ENCODE peak calls at places on chromosome 2, in eight cellular contexts. F, C, T, D, A, K, R and N are unnamed samples.

GRCh38 chr2:174702541-174702940 is 61.7 kb downstream of the CHRNA1 start:
- DNase-seq in K (no peak), T (no peak), D (no peak), R (no peak), F (no peak), A (no peak), C (no peak), N (no peak)

GRCh38 chr2:15965564-15966019 is 25.2 kb downstream of the MYCN start:
- DNase-seq in K (no peak), F (no peak), D (no peak), T (no peak), A (no peak), R (no peak), C (no peak), N (no peak)

GRCh38 chr2:178333851-178334250 is 117.1 kb downstream of the PRKRA start:
- DNase-seq in R (no peak), C (no peak), D (no peak), K (no peak), F (no peak), A (no peak), T (no peak), N (no peak)

GRCh38 chr2:127058656-127059252 is 48.2 kb downstream of the BIN1 start:
- DNase-seq in R (no peak), F (no peak), K (no peak), T (no peak), A (no peak), D (no peak), C (no peak), N (no peak)

GRCh38 chr2:237859533-237860272 is at the start of gene RAMP1:
- DNase-seq in T (peak; percentile 17), C (peak; percentile 39), R (no peak), A (no peak), K (no peak), D (no peak), F (peak; percentile 29), N (no peak)

GRCh38 chr2:189676471-189676870 is 2.0 kb downstream of the ANKAR start:
- DNase-seq in A (no peak), C (no peak), K (no peak), F (no peak), T (no peak), D (no peak), R (no peak), N (no peak)

GRCh38 chr2:15588329-15588919 is 3.2 kb upstream of the DDX1 start:
- DNase-seq in A (peak; percentile 26), F (peak; percentile 77), D (peak; percentile 29), C (peak; percentile 15), R (peak; percentile 35), K (peak; percentile 29), T (peak; percentile 65), N (peak; percentile 74)

GRCh38 chr2:128781888-128782385 is 463.3 kb upstream of the HS6ST1 start:
- DNase-seq in D (peak; percentile 2), F (no peak), A (peak; percentile 17), T (no peak), C (no peak), K (no peak), R (no peak), N (no peak)

GRCh38 chr2:70703900-70704549 is 64.0 kb downstream of the ADD2 start:
- DNase-seq in K (peak; percentile 52), T (no peak), A (no peak), F (no peak), D (no peak), C (no peak), R (no peak), N (no peak)

GRCh38 chr2:193141-193552 is 70.7 kb downstream of the SH3YL1 start:
- DNase-seq in A (no peak), R (no peak), C (no peak), T (no peak), D (no peak), K (no peak), F (no peak), N (no peak)

DNA sequence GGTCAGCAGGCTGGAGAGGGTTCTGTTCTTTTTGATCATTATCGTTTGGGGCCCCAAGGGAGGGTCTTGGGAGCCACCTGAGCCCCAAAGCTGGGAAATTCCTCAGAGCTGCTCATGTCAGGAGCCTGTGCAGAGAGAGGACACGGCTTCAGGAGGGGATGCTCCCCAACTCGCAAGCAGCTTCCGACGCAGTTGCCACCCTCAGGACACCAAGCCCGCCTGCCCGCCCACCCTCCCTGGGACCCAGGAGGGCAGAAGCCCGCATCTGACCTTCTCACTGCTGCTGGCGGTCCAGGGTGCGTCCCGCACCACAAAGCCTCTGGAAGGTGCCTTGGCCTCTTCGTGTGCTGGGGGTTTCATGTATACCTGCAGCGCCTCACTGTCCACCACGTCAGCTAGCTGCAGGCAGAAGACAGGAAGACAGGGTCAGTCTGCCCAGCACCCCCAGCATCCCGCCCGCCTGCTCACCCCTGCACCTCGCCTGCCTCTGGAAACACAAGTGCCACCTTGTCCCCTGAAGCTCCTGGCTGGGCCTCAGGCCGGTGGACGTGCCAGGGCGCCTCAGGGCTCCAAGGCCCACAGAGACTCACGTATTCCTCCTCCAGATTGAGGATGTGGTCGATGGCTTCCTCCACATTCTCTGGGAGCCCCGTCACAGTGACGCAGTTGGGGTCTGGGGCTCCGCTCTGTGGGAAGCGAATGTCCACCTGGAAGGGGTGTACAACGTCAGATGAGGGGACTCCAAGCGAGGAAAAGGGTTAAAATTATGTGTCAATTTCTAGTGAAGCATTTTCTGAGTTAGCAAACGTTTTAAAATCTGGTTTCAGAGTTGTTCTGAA is 41.3 kb downstream of the ANO7 start:
- DNase-seq in R (no peak), D (no peak), F (no peak), C (no peak), T (no peak), K (no peak), A (no peak), N (peak; percentile 14)
- TF ChIP-seq POLR2A in R (no peak), D (no peak), F (no peak), C (no peak), T (no peak), K (no peak), A (no peak), N (no peak)

GRCh38 chr2:101858246-101858645 is 133.5 kb upstream of the IL1R2 start:
- DNase-seq in T (no peak), A (no peak), C (no peak), D (no peak), F (no peak), K (no peak), R (no peak), N (no peak)
- H3K36me3 ChIP-seq in T (peaks cover 2% of the 10 kb centered on the region), A (peaks cover 29% of the 10 kb centered on the region), C (no peaks in the 10 kb centered on the region), D (no peaks in the 10 kb centered on the region), F (no peaks in the 10 kb centered on the region), K (peaks cover 94% of the 10 kb centered on the region), R (no peaks in the 10 kb centered on the region), N (no peaks in the 10 kb centered on the region)

GRCh38 chr2:224039080-224039769 is at the start of gene SERPINE2:
- DNase-seq in C (peak; percentile 18), F (peak; percentile 85), D (no peak), T (peak; percentile 57), K (peak; percentile 60), A (no peak), R (peak; percentile 47), N (peak; percentile 27)

GRCh38 chr2:224038830-224039079 is 331 bp downstream of the SERPINE2 start:
- DNase-seq in F (no peak), A (no peak), T (no peak), R (no peak), K (no peak), C (no peak), D (no peak), N (no peak)

GRCh38 chr2:224036731-224037376 is 2.2 kb downstream of the SERPINE2 start:
- DNase-seq in A (no peak), T (no peak), K (no peak), C (no peak), D (no peak), F (no peak), R (no peak), N (no peak)

GRCh38 chr2:224039770-224040088 is 643 bp upstream of the SERPINE2 start:
- DNase-seq in T (no peak), A (no peak), K (peak; percentile 29), F (no peak), C (no peak), R (no peak), D (no peak), N (no peak)

GRCh38 chr2:224038049-224038829 is 847 bp downstream of the SERPINE2 start:
- DNase-seq in A (no peak), C (no peak), T (peak; percentile 44), D (no peak), F (peak; percentile 56), K (peak; percentile 34), R (peak; percentile 15), N (no peak)
- H3K27ac ChIP-seq in A (no peak overlapping the region), C (peak overlapping the region; percentile 36), T (no peak overlapping the region), D (peak overlapping the region; percentile 67), F (peak overlapping the region; percentile 55), K (peak overlapping the region; percentile 38), R (peak overlapping the region; percentile 17), N (no peak overlapping the region)

DNA sequence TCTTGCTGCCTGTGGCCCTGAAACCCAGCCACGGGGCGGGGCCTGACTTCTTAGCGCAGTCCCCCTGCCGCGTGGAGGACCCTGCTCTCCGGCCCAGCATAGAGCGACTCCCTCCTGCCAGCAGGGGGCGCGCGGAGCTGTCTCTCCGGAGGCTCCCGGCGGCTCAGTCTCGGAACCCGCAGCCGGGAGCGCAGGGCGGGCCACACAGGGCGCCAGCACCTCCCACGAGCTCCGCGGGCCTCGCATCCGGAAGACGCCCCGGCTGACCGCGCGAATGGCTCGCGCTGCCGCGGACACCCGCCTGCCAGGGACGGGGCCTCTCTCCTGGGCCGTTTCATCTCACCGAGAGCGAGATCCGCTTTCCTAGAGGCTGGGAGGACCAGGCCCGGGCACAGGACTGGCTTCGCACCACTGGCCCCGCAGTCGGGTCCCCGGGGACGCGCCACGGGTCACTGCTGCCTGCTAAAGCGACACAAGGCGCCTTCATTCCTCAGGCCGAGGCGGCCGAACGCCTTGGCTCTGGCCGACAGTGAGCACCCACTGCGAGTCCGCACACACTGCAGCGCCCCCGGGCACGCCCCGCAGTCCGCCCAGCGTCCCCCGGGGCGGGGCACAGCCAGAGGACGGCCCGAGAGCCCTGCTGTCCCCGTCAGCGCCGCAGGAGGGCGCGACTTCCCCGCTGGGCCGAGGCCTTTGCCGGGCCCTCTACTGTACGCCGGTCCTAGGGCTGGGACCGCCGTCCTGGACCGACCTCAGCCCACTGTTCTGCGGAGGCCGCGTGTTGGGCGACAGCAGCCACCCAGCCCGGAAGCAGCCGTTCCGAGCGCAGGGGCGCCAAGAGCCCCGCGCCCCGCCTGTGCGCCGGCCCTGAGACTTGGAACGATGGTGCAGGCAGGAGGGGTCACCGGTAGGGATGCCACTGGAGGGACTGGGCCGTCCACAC is 39.0 kb upstream of the ARHGEF4 start:
- DNase-seq in D (peak; percentile 64), R (peak; percentile 91), A (peak; percentile 87), K (peak; percentile 92), C (peak; percentile 83), F (peak; percentile 94), T (peak; percentile 94), N (peak; percentile 82)
- TF ChIP-seq POLR2A in D (no peak), R (peak; percentile 41), A (no peak), K (no peak), C (peak; percentile 47), F (no peak), T (no peak), N (peak; percentile 30)

GRCh38 chr2:216500572-216500971 is 1.9 kb downstream of the RPL37A start:
- DNase-seq in T (no peak), C (no peak), F (no peak), A (no peak), K (no peak), D (no peak), R (no peak), N (no peak)
- H3K36me3 ChIP-seq in T (peaks cover 36% of the 10 kb centered on the region), C (no peaks in the 10 kb centered on the region), F (no peaks in the 10 kb centered on the region), A (peaks cover 40% of the 10 kb centered on the region), K (peaks cover 61% of the 10 kb centered on the region), D (no peaks in the 10 kb centered on the region), R (no peaks in the 10 kb centered on the region), N (peaks cover 56% of the 10 kb centered on the region)